ENCODE peak calls at places on chromosomes 3 and 15, in four cellular contexts. Z is psoas muscle, Y is GM13977, O is kidney epithelial cell. E is an unnamed sample.

GRCh38 chr3:188937389-188937788 is 234.4 kb upstream of the TPRG1 start:
- DNase-seq in Z (no peak), Y (no peak), O (no peak), E (no peak)

GRCh38 chr3:191290311-191291025 is 38.7 kb upstream of the CCDC50 start:
- DNase-seq in Z (no peak), Y (no peak), O (no peak), E (no peak)

GRCh38 chr3:50381315-50381714 is 22.0 kb upstream of the TMEM115 start:
- DNase-seq in Z (no peak), Y (no peak), O (no peak), E (no peak)

GRCh38 chr3:156615592-156616173 is 58.7 kb upstream of the TIPARP start:
- DNase-seq in Z (no peak), Y (no peak), O (peak; percentile 99), E (peak; percentile 69)

GRCh38 chr15:84929795-84930371 is 45.4 kb downstream of the SLC28A1 start:
- DNase-seq in Z (no peak), Y (no peak), O (peak; percentile 82), E (no peak)

GRCh38 chr3:78644847-78645246 is 1123.0 kb downstream of the ROBO1 start:
- DNase-seq in Z (no peak), Y (no peak), O (no peak), E (no peak)

GRCh38 chr15:71730277-71731144 is 79.8 kb upstream of the NR2E3 start:
- DNase-seq in Z (no peak), Y (peak; percentile 72), O (no peak), E (no peak)

GRCh38 chr3:31405515-31405914 is 127.2 kb upstream of the STT3B start:
- DNase-seq in Z (no peak), Y (no peak), O (no peak), E (no peak)

GRCh38 chr3:144185291-144185690 is 213.7 kb downstream of the DIPK2A start:
- DNase-seq in Z (no peak), Y (no peak), O (no peak), E (no peak)

GRCh38 chr15:72285927-72286516 is 13.7 kb upstream of the PARP6 start:
- DNase-seq in Z (peak; percentile 41), Y (no peak), O (no peak), E (peak; percentile 70)

GRCh38 chr3:37029516-37030163 is 36.3 kb downstream of the MLH1 start:
- DNase-seq in Z (no peak), Y (no peak), O (no peak), E (no peak)

GRCh38 chr3:157131861-157132260 is 28.1 kb downstream of the CCNL1 start:
- DNase-seq in Z (no peak), Y (no peak), O (no peak), E (no peak)

GRCh38 chr3:106326941-106327765 is 458.3 kb upstream of the CBLB start:
- DNase-seq in Z (no peak), Y (no peak), O (no peak), E (no peak)

GRCh38 chr15:59280855-59281254 is 74.2 kb downstream of the LDHAL6B start:
- DNase-seq in Z (no peak), Y (no peak), O (no peak), E (no peak)

GRCh38 chr3:104437131-104437750 is 929.5 kb upstream of the ALCAM start:
- DNase-seq in Z (no peak), Y (no peak), O (peak; percentile 63), E (no peak)

GRCh38 chr3:141998674-141999290 is 122.3 kb downstream of the ATP1B3 start:
- DNase-seq in Z (no peak), Y (no peak), O (no peak), E (no peak)

GRCh38 chr15:55742498-55742926 is 440 bp downstream of the PRTG start:
- DNase-seq in Z (no peak), Y (peak; percentile 44), O (no peak), E (peak; percentile 49)

GRCh38 chr3:22585504-22585903 is 617.6 kb upstream of the UBE2E2 start:
- DNase-seq in Z (no peak), Y (no peak), O (peak; percentile 31), E (no peak)

GRCh38 chr15:25169318-25169717 is 214.5 kb downstream of the SNRPN start:
- DNase-seq in Z (peak; percentile 5), Y (no peak), O (no peak), E (no peak)

GRCh38 chr15:55221090-55222011 is 24.6 kb upstream of the RSL24D1 start:
- DNase-seq in Z (no peak), Y (peak; percentile 42), O (peak; percentile 77), E (no peak)

GRCh38 chr15:37490707-37491106 is 390.4 kb upstream of the MEIS2 start:
- DNase-seq in Z (no peak), Y (no peak), O (no peak), E (peak; percentile 34)

GRCh38 chr3:183576487-183577107 is 21.1 kb upstream of the KLHL6 start:
- DNase-seq in Z (no peak), Y (no peak), O (no peak), E (no peak)

GRCh38 chr3:134002326-134002725 is 27.4 kb downstream of the SLCO2A1 start:
- DNase-seq in Z (no peak), Y (no peak), O (peak; percentile 79), E (no peak)

GRCh38 chr3:76065975-76066374 is 280.6 kb upstream of the ZNF717 start:
- DNase-seq in Z (no peak), Y (no peak), O (no peak), E (no peak)

GRCh38 chr3:155859859-155860258 is 5.6 kb upstream of the SLC33A1 start:
- DNase-seq in Z (no peak), Y (peak; percentile 39), O (no peak), E (no peak)

GRCh38 chr15:57923750-57924149 is 141.8 kb downstream of the ALDH1A2 start:
- DNase-seq in Z (no peak), Y (no peak), O (no peak), E (no peak)

GRCh38 chr15:98002874-98003273 is 42.4 kb downstream of the ARRDC4 start:
- DNase-seq in Z (no peak), Y (no peak), O (no peak), E (no peak)

GRCh38 chr15:60551781-60552161 is 72.8 kb upstream of the ICE2 start:
- DNase-seq in Z (no peak), Y (no peak), O (no peak), E (no peak)

GRCh38 chr3:141368062-141368924 is at the start of gene ZBTB38:
- DNase-seq in Z (peak; percentile 93), Y (no peak), O (peak; percentile 86), E (peak; percentile 94)

GRCh38 chr3:14429237-14429636 is 26.8 kb downstream of the SLC6A6 start:
- DNase-seq in Z (no peak), Y (no peak), O (no peak), E (no peak)

GRCh38 chr3:140205598-140205997 is 270.6 kb downstream of the CLSTN2 start:
- DNase-seq in Z (no peak), Y (no peak), O (no peak), E (no peak)

GRCh38 chr3:122890077-122890484 is 95.2 kb downstream of the SLC49A4 start:
- DNase-seq in Z (peak; percentile 49), Y (peak; percentile 53), O (no peak), E (no peak)

GRCh38 chr3:113953677-113954076 is 5.9 kb downstream of the ZDHHC23 start:
- DNase-seq in Z (no peak), Y (no peak), O (no peak), E (no peak)

GRCh38 chr3:136632625-136633081 is 119.5 kb downstream of the STAG1 start:
- DNase-seq in Z (no peak), Y (no peak), O (no peak), E (no peak)

GRCh38 chr15:59461521-59461920 is 23.5 kb downstream of the FAM81A start:
- DNase-seq in Z (no peak), Y (no peak), O (no peak), E (no peak)

GRCh38 chr15:66619152-66619903 is 53.5 kb upstream of the LCTL start:
- DNase-seq in Z (peak; percentile 76), Y (peak; percentile 78), O (peak; percentile 38), E (peak; percentile 84)

GRCh38 chr3:149299938-149300791 is 33.3 kb downstream of the TM4SF18 start:
- DNase-seq in Z (peak; percentile 28), Y (no peak), O (peak; percentile 95), E (no peak)

GRCh38 chr3:24199305-24199704 is 254.2 kb downstream of the NR1D2 start:
- DNase-seq in Z (no peak), Y (no peak), O (no peak), E (no peak)

GRCh38 chr15:65653341-65653740 is 31.6 kb downstream of the SLC24A1 start:
- DNase-seq in Z (no peak), Y (no peak), O (no peak), E (no peak)

GRCh38 chr3:43638594-43639447 is 17.0 kb upstream of the ANO10 start:
- DNase-seq in Z (no peak), Y (no peak), O (no peak), E (peak; percentile 60)
- TF ChIP-seq CTCF in Z (no peak), Y (peak; percentile 48), O (peak; percentile 28), E (peak; percentile 31)

GRCh38 chr3:52221141-52221562 is 4.3 kb downstream of the TLR9 start:
- DNase-seq in Z (no peak), Y (no peak), O (no peak), E (no peak)
- TF ChIP-seq CTCF in Z (no peak), Y (no peak), O (no peak), E (no peak)

GRCh38 chr3:46674031-46674592 is 19.4 kb downstream of the ALS2CL start:
- DNase-seq in Z (no peak), Y (no peak), O (no peak), E (peak; percentile 26)
- TF ChIP-seq CTCF in Z (no peak), Y (peak; percentile 10), O (no peak), E (no peak)

GRCh38 chr3:72810659-72811434 is 37.4 kb downstream of the SHQ1 start:
- DNase-seq in Z (no peak), Y (no peak), O (no peak), E (no peak)

GRCh38 chr3:72810063-72810462 is 38.2 kb downstream of the SHQ1 start:
- DNase-seq in Z (no peak), Y (no peak), O (no peak), E (no peak)

GRCh38 chr3:72814308-72814707 is 33.9 kb downstream of the SHQ1 start:
- DNase-seq in Z (no peak), Y (peak; percentile 58), O (no peak), E (no peak)

GRCh38 chr3:72812201-72812600 is 36.0 kb downstream of the SHQ1 start:
- DNase-seq in Z (no peak), Y (no peak), O (no peak), E (no peak)

DNA sequence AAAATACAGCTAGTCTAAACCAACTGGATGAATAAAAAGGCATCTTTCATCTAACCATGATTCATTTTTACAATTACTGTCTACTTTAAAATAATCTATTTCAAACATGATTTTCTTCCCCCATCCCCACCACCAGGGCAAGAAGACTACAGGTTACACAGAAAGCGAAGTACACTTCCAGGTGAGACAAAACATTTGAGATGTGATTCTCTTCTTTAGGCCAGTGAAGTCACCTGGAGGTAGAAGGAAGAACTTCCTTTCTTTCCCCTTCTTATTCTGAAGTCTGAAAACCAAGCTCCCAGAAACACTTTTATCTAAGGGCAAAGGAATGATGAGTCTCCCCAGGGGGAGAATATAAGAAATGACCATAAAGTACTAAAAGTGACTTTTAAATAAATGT is 36.7 kb downstream of the SHQ1 start:
- DNase-seq in Z (no peak), Y (no peak), O (no peak), E (no peak)
- TF ChIP-seq CTCF in Z (no peak), Y (no peak), O (peak; percentile 10), E (no peak)

DNA sequence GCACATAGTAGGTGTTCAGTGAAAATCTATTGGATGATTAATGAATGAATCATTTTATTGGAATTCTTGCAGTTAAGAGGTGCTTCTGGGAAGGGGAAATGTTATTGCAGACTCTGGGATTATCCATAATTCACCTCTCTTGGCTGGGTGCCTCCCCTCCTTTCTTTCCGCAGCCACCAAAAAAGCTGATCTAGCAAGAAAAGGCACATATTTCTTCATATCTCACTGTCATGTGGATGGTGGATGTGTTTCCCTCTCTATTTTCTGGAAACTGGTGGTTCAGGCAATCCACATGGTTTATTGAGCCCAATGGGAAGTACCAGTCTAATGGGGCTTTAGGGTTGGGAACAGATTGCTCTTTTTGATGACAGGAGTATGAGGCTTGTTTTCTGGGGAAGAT is 151.1 kb upstream of the ROPN1 start:
- DNase-seq in Z (no peak), Y (no peak), O (no peak), E (no peak)
- TF ChIP-seq CTCF in Z (no peak), Y (no peak), O (no peak), E (no peak)

E was measured in lower lobe of right lung.